ENCODE peak calls at places on chromosomes 11 and 22, in five cellular contexts. S is K562, L is epithelial cell of esophagus, A is fibroblast of villous mesenchyme, B is kidney epithelial cell. Q is an unnamed sample.

GRCh38 chr11:6667733-6668374 is 12.2 kb upstream of the DCHS1 start:
- DNase-seq in S (peak; percentile 49), L (peak; percentile 30), A (peak; percentile 58), B (no peak), Q (no peak)

GRCh38 chr11:1344056-1344635 is 34.7 kb upstream of the TOLLIP start:
- DNase-seq in S (no peak), L (no peak), A (no peak), B (no peak), Q (no peak)

GRCh38 chr11:112656772-112657428 is 304.3 kb upstream of the NCAM1 start:
- DNase-seq in S (no peak), L (peak; percentile 92), A (no peak), B (no peak), Q (peak; percentile 79)

GRCh38 chr22:43079742-43080141 is 9.4 kb downstream of the TTLL1 start:
- DNase-seq in S (peak; percentile 38), L (no peak), A (no peak), B (no peak), Q (no peak)

GRCh38 chr11:64298966-64299846 is 952 bp upstream of the CATSPERZ start:
- DNase-seq in S (no peak), L (no peak), A (peak; percentile 24), B (no peak), Q (no peak)

GRCh38 chr11:124900464-124900863 is 2.8 kb upstream of the ROBO4 start:
- DNase-seq in S (no peak), L (peak; percentile 92), A (peak; percentile 75), B (peak; percentile 39), Q (peak; percentile 46)

GRCh38 chr11:44403587-44404322 is 93.8 kb upstream of the ALX4 start:
- DNase-seq in S (no peak), L (no peak), A (no peak), B (no peak), Q (no peak)

GRCh38 chr11:105045897-105046296 is 762 bp upstream of the CARD16 start:
- DNase-seq in S (no peak), L (peak; percentile 29), A (no peak), B (no peak), Q (no peak)

GRCh38 chr11:20238712-20239111 is 78.4 kb upstream of the DBX1 start:
- DNase-seq in S (no peak), L (no peak), A (no peak), B (no peak), Q (no peak)

GRCh38 chr11:128552783-128553661 is 34.3 kb downstream of the ETS1 start:
- DNase-seq in S (no peak), L (peak; percentile 96), A (peak; percentile 70), B (peak; percentile 75), Q (no peak)

GRCh38 chr11:35151896-35152295 is 12.9 kb downstream of the CD44 start:
- DNase-seq in S (no peak), L (no peak), A (no peak), B (no peak), Q (no peak)

GRCh38 chr22:25817092-25817943 is 75.3 kb downstream of the MYO18B start:
- DNase-seq in S (no peak), L (no peak), A (no peak), B (no peak), Q (no peak)

GRCh38 chr22:45974498-45974897 is 2.5 kb downstream of the WNT7B start:
- DNase-seq in S (no peak), L (no peak), A (no peak), B (no peak), Q (no peak)

GRCh38 chr22:19872779-19873137 is 18.1 kb upstream of the GNB1L start:
- DNase-seq in S (no peak), L (no peak), A (no peak), B (no peak), Q (no peak)

GRCh38 chr22:37045958-37046357 is 5.6 kb upstream of the KCTD17 start:
- DNase-seq in S (peak; percentile 31), L (peak; percentile 44), A (peak; percentile 39), B (no peak), Q (no peak)

GRCh38 chr22:27412866-27413445 is 388.6 kb downstream of the MN1 start:
- DNase-seq in S (no peak), L (peak; percentile 92), A (no peak), B (no peak), Q (no peak)

GRCh38 chr22:24503137-24503850 is 8.2 kb downstream of the UPB1 start:
- DNase-seq in S (peak; percentile 63), L (peak; percentile 50), A (peak; percentile 64), B (no peak), Q (no peak)

GRCh38 chr22:50267591-50268390 is 2.4 kb downstream of the MAPK11 start:
- DNase-seq in S (peak; percentile 71), L (peak; percentile 80), A (peak; percentile 68), B (no peak), Q (no peak)

GRCh38 chr22:36928181-36928580 is 14.8 kb downstream of the CSF2RB start:
- DNase-seq in S (no peak), L (no peak), A (no peak), B (no peak), Q (no peak)

GRCh38 chr11:8735094-8735493 is 52.5 kb downstream of the RPL27A start:
- DNase-seq in S (no peak), L (no peak), A (no peak), B (no peak), Q (no peak)

GRCh38 chr11:19730373-19730772 is 17.7 kb downstream of the NAV2 start:
- DNase-seq in S (no peak), L (no peak), A (no peak), B (no peak), Q (no peak)

GRCh38 chr11:12029738-12030363 is 21.4 kb upstream of the DKK3 start:
- DNase-seq in S (no peak), L (no peak), A (no peak), B (peak; percentile 31), Q (no peak)

GRCh38 chr11:45794169-45794568 is 10.8 kb upstream of the SLC35C1 start:
- DNase-seq in S (no peak), L (no peak), A (no peak), B (no peak), Q (no peak)

GRCh38 chr22:23524226-23524625 is 55.9 kb downstream of the IGLL1 start:
- DNase-seq in S (no peak), L (no peak), A (no peak), B (no peak), Q (no peak)

GRCh38 chr22:42307806-42308563 is 37.5 kb upstream of the TCF20 start:
- DNase-seq in S (no peak), L (no peak), A (no peak), B (no peak), Q (no peak)

GRCh38 chr11:101476186-101476585 is 107.6 kb downstream of the TRPC6 start:
- DNase-seq in S (no peak), L (no peak), A (no peak), B (no peak), Q (no peak)

GRCh38 chr11:101475699-101476098 is 108.1 kb downstream of the TRPC6 start:
- DNase-seq in S (no peak), L (no peak), A (no peak), B (no peak), Q (no peak)

GRCh38 chr11:101478587-101479375 is 105.0 kb downstream of the TRPC6 start:
- DNase-seq in S (no peak), L (peak; percentile 70), A (no peak), B (no peak), Q (no peak)

GRCh38 chr11:101474666-101475065 is 109.1 kb downstream of the TRPC6 start:
- DNase-seq in S (no peak), L (peak; percentile 16), A (no peak), B (no peak), Q (no peak)

GRCh38 chr11:101477926-101478325 is 105.9 kb downstream of the TRPC6 start:
- DNase-seq in S (no peak), L (no peak), A (no peak), B (no peak), Q (no peak)
- TF ChIP-seq CTCF in S (no peak), L (no peak), A (no peak), B (no peak), Q (no peak)

GRCh38 chr11:15711311-15711710 is 596.6 kb downstream of the INSC start:
- DNase-seq in S (no peak), L (no peak), A (no peak), B (no peak), Q (no peak)
- H3K4me3 ChIP-seq in S (no peak overlapping the region), L (no peak overlapping the region), A (no peak overlapping the region), B (no peak overlapping the region), Q (no peak overlapping the region)

GRCh38 chr11:49303080-49303479 is 94.7 kb upstream of the FOLH1 start:
- DNase-seq in S (no peak), L (no peak), A (no peak), B (no peak), Q (no peak)

GRCh38 chr11:49302360-49302759 is 94.0 kb upstream of the FOLH1 start:
- DNase-seq in S (no peak), L (no peak), A (no peak), B (no peak), Q (no peak)
- TF ChIP-seq CTCF in S (no peak), L (no peak), A (no peak), B (no peak), Q (no peak)

DNA sequence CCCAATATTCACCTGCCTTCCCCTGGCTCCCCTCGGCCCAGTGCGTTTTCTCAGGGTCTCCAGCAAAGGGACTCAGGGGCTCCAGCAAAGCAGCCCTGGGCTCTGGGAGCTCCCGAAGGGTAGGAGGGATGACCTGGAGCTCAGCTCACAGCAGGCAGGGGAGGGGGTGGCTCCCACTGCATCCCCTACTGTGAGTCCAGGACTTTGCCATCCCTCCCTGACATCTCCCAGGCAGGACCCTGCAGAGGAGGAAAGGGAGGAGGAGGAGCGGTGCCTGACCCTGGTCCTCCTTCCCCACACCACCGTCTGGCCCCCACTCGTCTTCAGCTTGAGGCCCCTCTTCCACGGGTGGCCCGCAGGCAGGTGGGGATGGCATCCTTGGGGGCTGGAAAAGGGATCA is 5.0 kb downstream of the CABP7 start:
- DNase-seq in S (no peak), L (no peak), A (no peak), B (no peak), Q (no peak)
- H3K4me3 ChIP-seq in S (no peak overlapping the region), L (no peak overlapping the region), A (no peak overlapping the region), B (no peak overlapping the region), Q (no peak overlapping the region)

DNA sequence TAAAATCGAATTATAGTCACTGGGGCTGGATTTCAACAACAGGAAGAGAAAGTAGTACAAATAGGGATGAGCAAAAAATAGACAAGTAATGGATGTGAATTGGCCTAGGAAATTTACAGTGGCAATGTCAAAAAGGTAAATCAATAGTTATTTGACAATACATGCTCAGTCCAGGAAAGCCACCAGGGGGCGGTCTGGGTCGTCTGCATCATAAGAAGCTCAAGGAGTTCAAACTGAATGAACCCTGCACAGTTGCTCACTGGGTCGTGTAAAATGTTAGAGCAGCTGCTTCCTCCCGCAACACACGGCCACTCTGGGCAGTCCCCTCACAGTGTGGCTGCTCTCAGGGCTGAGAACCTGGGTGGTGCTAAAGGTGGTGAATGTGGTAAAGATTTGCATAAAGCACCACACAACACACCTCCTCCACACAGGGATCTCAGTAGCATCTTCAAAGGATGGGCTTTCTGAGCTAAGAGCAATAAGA is 85.9 kb downstream of the ZNF280B start:
- DNase-seq in S (peak; percentile 88), L (peak; percentile 72), A (peak; percentile 64), B (peak; percentile 45), Q (peak; percentile 1)
- TF ChIP-seq CTCF in S (peak; percentile 99), L (peak; percentile 85), A (peak; percentile 91), B (peak; percentile 92), Q (peak; percentile 76)